ENCODE peak calls at places on chromosomes 7 and 10, in five cellular contexts. K, M, Y, O and G are unnamed samples.

GRCh38 chr10:48944171-48944570 is 4.5 kb upstream of the LRRC18 start:
- DNase-seq in Y (no peak), O (no peak), M (no peak), K (no peak), G (no peak)

GRCh38 chr7:102914585-102914984 is 1.8 kb downstream of the LRRC17 start:
- DNase-seq in Y (no peak), O (peak; percentile 67), K (no peak), M (peak; percentile 96), G (no peak)

GRCh38 chr10:73017955-73018480 is 63.4 kb upstream of the PLA2G12B start:
- DNase-seq in K (no peak), O (no peak), M (peak; percentile 14), Y (no peak), G (no peak)

GRCh38 chr10:29064665-29065064 is 224.2 kb upstream of the LYZL1 start:
- DNase-seq in O (no peak), Y (no peak), M (peak; percentile 50), K (no peak), G (no peak)

GRCh38 chr10:28181478-28182096 is 121.3 kb downstream of the MPP7 start:
- DNase-seq in O (no peak), K (no peak), M (peak; percentile 6), Y (no peak), G (no peak)

GRCh38 chr10:133276435-133277201 is at the start of gene ADAM8:
- DNase-seq in O (peak; percentile 93), K (peak; percentile 52), M (no peak), Y (peak; percentile 63), G (no peak)

GRCh38 chr7:7681936-7682329 is 36.5 kb downstream of the RPA3 start:
- DNase-seq in M (no peak), K (no peak), O (no peak), Y (no peak), G (no peak)

GRCh38 chr7:8255680-8256656 is 6.0 kb downstream of the ICA1 start:
- DNase-seq in M (no peak), K (no peak), Y (no peak), O (no peak), G (no peak)

GRCh38 chr7:120272896-120273475 is at the start of gene KCND2:
- DNase-seq in Y (peak; percentile 55), O (peak; percentile 80), K (no peak), M (no peak), G (no peak)

GRCh38 chr7:151769189-151769821 is 107.6 kb downstream of the PRKAG2 start:
- DNase-seq in Y (no peak), K (peak; percentile 34), O (no peak), M (no peak), G (no peak)
- TF ChIP-seq CTCF in Y (no peak), K (no peak), O (no peak), M (no peak), G (no peak)

DNA sequence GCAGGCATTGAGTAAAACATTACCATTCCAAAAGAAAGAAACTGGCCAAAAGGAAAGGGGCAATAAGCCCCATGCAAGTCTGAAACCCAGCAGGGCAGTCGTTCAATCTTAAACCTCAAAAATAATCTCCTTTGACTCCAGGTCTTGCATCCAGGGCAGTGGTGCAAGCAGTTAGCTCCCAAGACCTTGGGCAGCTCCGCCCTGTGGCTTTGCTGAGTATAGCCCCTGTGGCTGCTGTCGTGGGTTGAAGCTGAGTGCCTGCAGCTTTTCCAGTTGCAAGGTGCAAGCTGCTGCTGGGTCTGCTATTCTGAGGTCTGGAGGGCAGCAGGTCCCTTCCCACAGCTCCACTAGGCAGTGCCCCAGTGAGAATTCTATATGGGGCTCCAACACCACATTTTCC is 580.1 kb upstream of the AUTS2 start:
- DNase-seq in K (no peak), O (peak; percentile 85), Y (peak; percentile 50), M (peak; percentile 5), G (peak; percentile 42)
- TF ChIP-seq CTCF in K (no peak), O (peak; percentile 82), Y (peak; percentile 22), M (peak; percentile 36), G (no peak)

DNA sequence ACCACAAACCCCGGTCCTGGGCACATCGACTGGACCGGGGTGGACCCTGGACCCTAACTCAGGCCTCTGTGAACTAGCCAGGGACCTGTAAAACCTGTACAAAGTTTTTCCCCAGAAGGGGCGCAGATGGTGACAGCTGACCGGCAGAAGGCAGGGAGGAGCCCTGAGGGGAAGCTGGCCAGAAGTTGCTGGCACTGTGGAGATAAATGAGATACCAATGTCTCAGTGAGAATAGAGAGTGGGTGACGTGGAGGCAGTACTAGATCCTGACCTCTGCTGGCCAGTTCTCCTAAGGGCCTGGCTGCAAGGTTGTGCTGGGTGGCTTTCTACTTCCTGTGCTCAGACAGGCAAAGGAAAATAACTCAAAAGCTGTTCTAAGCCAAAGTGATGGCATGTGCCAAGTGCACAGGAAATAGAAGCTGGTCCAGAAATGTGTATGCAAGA is 10.6 kb upstream of the TSPAN14 start:
- DNase-seq in Y (peak; percentile 59), K (no peak), O (peak; percentile 80), M (peak; percentile 50), G (no peak)
- TF ChIP-seq CTCF in Y (peak; percentile 19), K (no peak), O (peak; percentile 78), M (peak; percentile 58), G (no peak)

DNA sequence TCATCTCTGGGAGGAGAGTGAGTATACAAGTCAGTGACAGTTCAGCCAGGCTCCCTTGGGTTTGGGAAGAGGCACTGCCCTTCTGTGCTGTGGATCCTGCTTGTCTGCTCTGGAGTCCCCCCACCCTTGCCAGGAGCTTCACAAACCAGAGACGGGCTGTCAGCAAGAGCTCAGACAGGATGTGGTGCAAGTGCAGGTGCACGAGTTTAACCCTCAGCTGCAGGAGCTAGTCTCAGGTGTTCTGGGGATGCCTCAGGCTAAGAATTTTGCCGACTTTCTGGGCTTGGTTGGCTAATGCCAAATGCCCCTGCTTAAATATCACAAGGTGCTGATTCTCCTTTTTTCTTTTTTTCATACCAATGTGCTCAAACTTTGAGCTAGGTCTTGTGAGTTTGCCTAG is 22.3 kb downstream of the ZNF783 start:
- DNase-seq in O (no peak), M (no peak), K (peak; percentile 77), Y (no peak), G (no peak)
- TF ChIP-seq CTCF in O (no peak), M (no peak), K (no peak), Y (no peak), G (no peak)

GRCh38 chr10:111990734-111991133 is 192.8 kb downstream of the GPAM start:
- DNase-seq in Y (peak; percentile 19), M (no peak), O (peak; percentile 53), K (no peak), G (no peak)
- TF ChIP-seq CTCF in Y (no peak), M (peak; percentile 8), O (peak; percentile 67), K (no peak), G (no peak)

DNA sequence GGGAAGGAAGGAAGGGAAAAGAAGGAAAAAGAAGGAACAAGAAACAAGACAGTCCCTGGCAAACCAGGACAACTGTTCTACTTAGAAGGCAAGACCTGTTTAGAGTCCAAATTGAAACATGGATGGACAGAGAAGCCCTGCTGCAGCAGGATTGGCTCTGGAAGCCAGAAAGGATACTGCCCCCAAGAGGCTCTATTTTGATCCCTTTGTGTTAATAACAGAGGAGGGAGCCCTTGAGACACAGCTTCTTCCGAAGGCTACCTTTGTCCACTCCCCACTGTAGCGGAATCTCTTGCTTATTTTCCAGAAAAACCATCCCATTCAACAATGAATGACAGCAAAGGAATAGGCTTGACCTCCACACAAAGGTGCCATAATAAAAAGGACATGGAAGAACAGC is 120.3 kb upstream of the FOXK1 start:
- DNase-seq in Y (no peak), K (no peak), O (peak; percentile 52), M (no peak), G (no peak)
- TF ChIP-seq CTCF in Y (no peak), K (no peak), O (peak; percentile 71), M (no peak), G (no peak)